ENCODE peak calls at places on chromosomes 7 and 10, in seven cellular contexts. D, R, L, T, C, U and G are unnamed samples.

GRCh38 chr10:9735731-9736130 is 1281.9 kb upstream of the CELF2 start:
- DNase-seq in R (no peak), U (no peak), T (no peak), D (no peak), L (no peak), C (no peak), G (no peak)

GRCh38 chr10:67839957-67840356 is 2.0 kb upstream of the DNAJC12 start:
- DNase-seq in R (no peak), T (no peak), C (no peak), D (no peak), U (no peak), L (no peak), G (no peak)

GRCh38 chr7:30028749-30029635 is 780 bp downstream of the PLEKHA8 start:
- DNase-seq in T (peak), U (no peak), L (no peak), D (peak), R (peak), C (peak), G (peak)

GRCh38 chr10:76973091-76973514 is 664.5 kb downstream of the KCNMA1 start:
- DNase-seq in R (no peak), U (no peak), T (no peak), L (no peak), D (no peak), C (no peak), G (no peak)

GRCh38 chr10:89946106-89946505 is 244.7 kb downstream of the KIF20B start:
- DNase-seq in L (no peak), U (no peak), T (no peak), R (no peak), D (no peak), C (no peak), G (no peak)

GRCh38 chr10:124020871-124021823 is 72.3 kb downstream of the CHST15 start:
- DNase-seq in D (peak), L (no peak), R (no peak), U (no peak), C (no peak), T (no peak), G (peak)

GRCh38 chr10:116838143-116838725 is 11.1 kb upstream of the ENO4 start:
- DNase-seq in U (no peak), D (peak), L (no peak), R (no peak), T (no peak), C (no peak), G (no peak)

GRCh38 chr10:22900841-22901601 is 26.8 kb upstream of the ARMC3 start:
- DNase-seq in T (no peak), D (no peak), U (no peak), L (no peak), R (no peak), C (no peak), G (no peak)

GRCh38 chr7:111232249-111233084 is 141.5 kb downstream of the LRRN3 start:
- DNase-seq in D (no peak), C (no peak), T (no peak), L (no peak), U (no peak), R (no peak), G (no peak)

GRCh38 chr7:141704741-141705140 is 2.8 kb upstream of the DENND11 start:
- DNase-seq in T (no peak), L (no peak), U (no peak), C (no peak), D (no peak), R (no peak), G (no peak)

GRCh38 chr7:142345817-142346216 is 88.0 kb upstream of the PRSS58 start:
- DNase-seq in R (no peak), C (no peak), L (no peak), T (no peak), D (no peak), U (no peak), G (no peak)

GRCh38 chr7:2279873-2280272 is 34.4 kb downstream of the SNX8 start:
- DNase-seq in D (no peak), U (no peak), R (no peak), T (no peak), L (no peak), C (no peak), G (no peak)

GRCh38 chr10:98422182-98422581 is 7.2 kb upstream of the PYROXD2 start:
- DNase-seq in U (no peak), L (no peak), T (no peak), C (no peak), D (no peak), R (no peak), G (no peak)